ENCODE peak calls at places on chromosomes 2 and 18, in six cellular contexts. W is AG04450, E is upper lobe of right lung, P is adrenal gland, H is gastrocnemius medialis, M is psoas muscle. L is an unnamed sample.

GRCh38 chr2:36348721-36349120 is 6.9 kb upstream of the CRIM1 start:
- DNase-seq in W (no peak), E (no peak), P (no peak), H (no peak), M (no peak), L (no peak)

GRCh38 chr2:8239402-8240127 is 442.3 kb upstream of the ID2 start:
- DNase-seq in W (no peak), E (no peak), P (no peak), H (no peak), M (no peak), L (no peak)

GRCh38 chr18:21605218-21605617 is 4.7 kb upstream of the ESCO1 start:
- DNase-seq in W (no peak), E (no peak), P (no peak), H (no peak), M (no peak), L (no peak)

GRCh38 chr2:159094173-159094737 is 125.8 kb downstream of the TANC1 start:
- DNase-seq in W (no peak), E (peak), P (peak), H (no peak), M (no peak), L (no peak)

GRCh38 chr2:202054716-202055115 is 18.3 kb upstream of the KIAA2012 start:
- DNase-seq in W (no peak), E (no peak), P (no peak), H (no peak), M (no peak), L (no peak)

GRCh38 chr2:162153608-162154224 is 1.7 kb upstream of the GCG start:
- DNase-seq in W (no peak), E (no peak), P (peak), H (peak), M (no peak), L (no peak)

GRCh38 chr2:127884436-127884835 is 1.3 kb downstream of the AMMECR1L start:
- DNase-seq in W (peak), E (no peak), P (peak), H (no peak), M (no peak), L (no peak)

GRCh38 chr2:187263675-187264580 is 184.1 kb downstream of the CALCRL start:
- DNase-seq in W (no peak), E (no peak), P (no peak), H (no peak), M (no peak), L (no peak)

GRCh38 chr2:218261424-218262273 is 834 bp downstream of the GPBAR1 start:
- DNase-seq in W (no peak), E (peak), P (no peak), H (no peak), M (no peak), L (no peak)

GRCh38 chr2:190909680-190910079 is 29.1 kb downstream of the GLS start:
- DNase-seq in W (no peak), E (no peak), P (no peak), H (no peak), M (no peak), L (no peak)

GRCh38 chr2:239944706-239945551 is 80.2 kb downstream of the NDUFA10 start:
- DNase-seq in W (no peak), E (peak), P (peak), H (no peak), M (peak), L (no peak)
- H3K27ac ChIP-seq in W (no peak), E (no peak), P (no peak), H (no peak), M (no peak), L (no peak)

GRCh38 chr2:96754317-96754716 is 6.4 kb upstream of the CNNM4 start:
- DNase-seq in W (no peak), E (no peak), P (no peak), H (no peak), M (no peak), L (no peak)
- H3K27ac ChIP-seq in W (no peak), E (no peak), P (no peak), H (no peak), M (no peak), L (no peak)

GRCh38 chr2:69166465-69166811 is 153.5 kb downstream of the ANTXR1 start:
- DNase-seq in W (no peak), E (no peak), P (no peak), H (no peak), M (no peak), L (no peak)

GRCh38 chr2:69163109-69163508 is 150.1 kb downstream of the ANTXR1 start:
- DNase-seq in W (peak), E (no peak), P (peak), H (no peak), M (no peak), L (no peak)

GRCh38 chr2:69163556-69163955 is 150.6 kb downstream of the ANTXR1 start:
- DNase-seq in W (no peak), E (no peak), P (no peak), H (no peak), M (no peak), L (no peak)

GRCh38 chr2:69165079-69165478 is 152.1 kb downstream of the ANTXR1 start:
- DNase-seq in W (no peak), E (no peak), P (no peak), H (no peak), M (no peak), L (no peak)

GRCh38 chr2:69164379-69164778 is 151.4 kb downstream of the ANTXR1 start:
- DNase-seq in W (peak), E (no peak), P (peak), H (no peak), M (no peak), L (no peak)
- H3K27ac ChIP-seq in W (peak), E (peak), P (peak), H (no peak), M (no peak), L (no peak)

GRCh38 chr18:46051731-46052461 is 20.2 kb downstream of the PSTPIP2 start:
- DNase-seq in W (no peak), E (no peak), P (no peak), H (peak), M (no peak), L (peak)

GRCh38 chr18:46053368-46054095 is 18.5 kb downstream of the PSTPIP2 start:
- DNase-seq in W (no peak), E (no peak), P (no peak), H (no peak), M (no peak), L (no peak)

GRCh38 chr18:46054956-46055831 is 16.9 kb downstream of the PSTPIP2 start:
- DNase-seq in W (no peak), E (no peak), P (no peak), H (no peak), M (no peak), L (no peak)

GRCh38 chr18:46060359-46060841 is 11.7 kb downstream of the PSTPIP2 start:
- DNase-seq in W (no peak), E (no peak), P (no peak), H (no peak), M (no peak), L (no peak)

GRCh38 chr18:46055841-46056240 is 16.2 kb downstream of the PSTPIP2 start:
- DNase-seq in W (no peak), E (no peak), P (no peak), H (no peak), M (no peak), L (no peak)
- H3K27ac ChIP-seq in W (no peak), E (no peak), P (no peak), H (no peak), M (peak), L (no peak)

GRCh38 chr2:237539681-237540080 is 26.7 kb upstream of the PRLH start:
- DNase-seq in W (no peak), E (no peak), P (no peak), H (no peak), M (no peak), L (no peak)
- H3K27ac ChIP-seq in W (no peak), E (no peak), P (no peak), H (no peak), M (no peak), L (no peak)

L was measured in epithelial cell of prostate.